ENCODE peak calls at places on chromosome 5, in eight cellular contexts. B is GM23248; V is left lung; Z is CD4-positive, CD25-positive, alpha-beta regulatory T cell; M is CD4-positive, alpha-beta memory T cell; I is neural progenitor cell; T is uterus; O is right cardiac atrium. J is an unnamed sample.

GRCh38 chr5:22719842-22720241 is 133.3 kb downstream of the CDH12 start:
- DNase-seq in B (no peak), V (no peak), Z (no peak), M (no peak), I (no peak), T (no peak), O (no peak), J (no peak)

GRCh38 chr5:153964201-153965101 is 74.3 kb downstream of the FAM114A2 start:
- DNase-seq in B (no peak), V (no peak), Z (no peak), M (no peak), I (no peak), T (no peak), O (no peak), J (no peak)

GRCh38 chr5:137051165-137051564 is 448.0 kb downstream of the SPOCK1 start:
- DNase-seq in B (peak; percentile 26), V (no peak), Z (no peak), M (no peak), I (no peak), T (no peak), O (no peak), J (no peak)

GRCh38 chr5:170441385-170441784 is 52.2 kb upstream of the KCNMB1 start:
- DNase-seq in B (no peak), V (no peak), Z (no peak), M (no peak), I (no peak), T (no peak), O (no peak), J (no peak)

GRCh38 chr5:54049144-54049543 is 261.2 kb downstream of the ARL15 start:
- DNase-seq in B (peak; percentile 56), V (no peak), Z (no peak), M (no peak), I (no peak), T (no peak), O (no peak), J (no peak)

GRCh38 chr5:76794871-76795270 is 24.0 kb upstream of the F2RL1 start:
- DNase-seq in B (peak; percentile 66), V (no peak), Z (no peak), M (no peak), I (no peak), T (no peak), O (no peak), J (no peak)

GRCh38 chr5:34039398-34040157 is 3.4 kb downstream of the C1QTNF3 start:
- DNase-seq in B (no peak), V (no peak), Z (no peak), M (no peak), I (no peak), T (no peak), O (no peak), J (no peak)

GRCh38 chr5:147565524-147565923 is 55.7 kb upstream of the DPYSL3 start:
- DNase-seq in B (peak; percentile 77), V (no peak), Z (no peak), M (no peak), I (no peak), T (no peak), O (no peak), J (no peak)

GRCh38 chr5:146475906-146476305 is 28.8 kb downstream of the TCERG1 start:
- DNase-seq in B (no peak), V (no peak), Z (no peak), M (no peak), I (no peak), T (no peak), O (no peak), J (no peak)

GRCh38 chr5:171445910-171446516 is 26.6 kb downstream of the FGF18 start:
- DNase-seq in B (peak; percentile 89), V (no peak), Z (no peak), M (no peak), I (no peak), T (peak; percentile 65), O (peak; percentile 82), J (peak; percentile 69)

GRCh38 chr5:56279979-56280378 is 46.8 kb upstream of the ANKRD55 start:
- DNase-seq in B (peak; percentile 67), V (no peak), Z (no peak), M (no peak), I (no peak), T (no peak), O (no peak), J (no peak)

GRCh38 chr5:17355585-17356346 is 138.3 kb downstream of the BASP1 start:
- DNase-seq in B (peak; percentile 81), V (no peak), Z (no peak), M (no peak), I (no peak), T (no peak), O (no peak), J (no peak)

GRCh38 chr5:58085800-58086199 is 374.1 kb downstream of the PLK2 start:
- DNase-seq in B (peak; percentile 39), V (peak; percentile 20), Z (no peak), M (no peak), I (no peak), T (no peak), O (no peak), J (no peak)

GRCh38 chr5:159509002-159509660 is 178.8 kb upstream of the IL12B start:
- DNase-seq in B (no peak), V (no peak), Z (no peak), M (no peak), I (no peak), T (no peak), O (no peak), J (no peak)

GRCh38 chr5:59745422-59745863 is 148.1 kb downstream of the PDE4D start:
- DNase-seq in B (peak; percentile 86), V (no peak), Z (no peak), M (no peak), I (no peak), T (peak; percentile 32), O (peak; percentile 71), J (no peak)

GRCh38 chr5:117255211-117256032 is 680.8 kb upstream of the SEMA6A start:
- DNase-seq in B (no peak), V (no peak), Z (no peak), M (no peak), I (no peak), T (no peak), O (no peak), J (no peak)

GRCh38 chr5:146732966-146733365 is 145.6 kb downstream of the PPP2R2B start:
- DNase-seq in B (no peak), V (no peak), Z (no peak), M (no peak), I (no peak), T (no peak), O (no peak), J (no peak)

GRCh38 chr5:153463806-153464205 is 26.7 kb upstream of the GRIA1 start:
- DNase-seq in B (peak; percentile 88), V (no peak), Z (no peak), M (no peak), I (peak; percentile 73), T (no peak), O (no peak), J (no peak)

GRCh38 chr5:129718766-129719165 is 29.1 kb upstream of the MINAR2 start:
- DNase-seq in B (no peak), V (no peak), Z (no peak), M (no peak), I (no peak), T (no peak), O (no peak), J (no peak)

GRCh38 chr5:173326501-173326960 is 1.7 kb downstream of the STC2 start:
- DNase-seq in B (peak; percentile 97), V (no peak), Z (no peak), M (no peak), I (peak; percentile 47), T (no peak), O (no peak), J (no peak)

GRCh38 chr5:113266227-113266912 is 168.4 kb downstream of the TSSK1B start:
- DNase-seq in B (peak; percentile 36), V (no peak), Z (no peak), M (no peak), I (no peak), T (no peak), O (no peak), J (no peak)

GRCh38 chr5:150641826-150642566 is 1.5 kb downstream of the SYNPO start:
- DNase-seq in B (peak; percentile 38), V (no peak), Z (no peak), M (no peak), I (peak; percentile 0), T (no peak), O (no peak), J (no peak)
- H3K4me1 ChIP-seq in B (peaks cover 73% of the 10 kb centered on the region), V (peaks cover 58% of the 10 kb centered on the region), Z (no peaks in the 10 kb centered on the region), M (no peaks in the 10 kb centered on the region), I (peaks cover 67% of the 10 kb centered on the region), T (peaks cover 43% of the 10 kb centered on the region), O (peaks cover 38% of the 10 kb centered on the region), J (peaks cover 2% of the 10 kb centered on the region)

DNA sequence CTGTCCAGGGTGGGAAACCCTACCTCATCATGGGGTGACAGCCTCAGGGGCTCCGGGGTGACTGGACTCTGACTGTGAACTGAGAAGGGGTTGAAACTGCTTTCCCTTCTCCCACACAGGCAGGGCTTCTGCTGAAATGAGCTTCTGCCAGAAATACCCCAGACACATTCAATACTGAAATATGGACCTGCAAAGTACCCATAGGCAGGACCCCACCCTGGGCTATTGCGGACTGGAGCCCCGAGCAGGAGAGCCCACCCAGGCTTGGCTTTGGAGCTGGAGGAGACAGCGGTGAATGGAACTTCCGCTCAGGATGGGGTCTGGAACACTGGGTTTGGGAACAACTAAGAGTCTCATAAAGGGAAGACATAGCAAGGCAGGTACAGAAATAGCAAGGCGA is 37.5 kb downstream of the IRX2 start:
- DNase-seq in B (no peak), V (no peak), Z (no peak), M (no peak), I (no peak), T (no peak), O (no peak), J (no peak)
- H3K27me3 ChIP-seq in B (no peaks in the 10 kb centered on the region), V (no peaks in the 10 kb centered on the region), Z (no peaks in the 10 kb centered on the region), M (no peaks in the 10 kb centered on the region), I (no peaks in the 10 kb centered on the region), T (no peaks in the 10 kb centered on the region), O (no peaks in the 10 kb centered on the region), J (no peaks in the 10 kb centered on the region)

GRCh38 chr5:78758169-78758839 is 109.7 kb upstream of the LHFPL2 start:
- DNase-seq in B (peak; percentile 6), V (no peak), Z (peak; percentile 16), M (no peak), I (no peak), T (no peak), O (no peak), J (no peak)
- H3K4me1 ChIP-seq in B (peaks cover 31% of the 10 kb centered on the region), V (no peaks in the 10 kb centered on the region), Z (no peaks in the 10 kb centered on the region), M (no peaks in the 10 kb centered on the region), I (no peaks in the 10 kb centered on the region), T (no peaks in the 10 kb centered on the region), O (no peaks in the 10 kb centered on the region), J (no peaks in the 10 kb centered on the region)

GRCh38 chr5:68215888-68216736 is 556 bp downstream of the PIK3R1 start:
- DNase-seq in B (peak; percentile 81), V (peak; percentile 90), Z (peak; percentile 89), M (no peak), I (peak; percentile 70), T (peak; percentile 46), O (peak; percentile 82), J (peak; percentile 86)

GRCh38 chr5:68217476-68217984 is 2.0 kb downstream of the PIK3R1 start:
- DNase-seq in B (peak; percentile 37), V (no peak), Z (no peak), M (no peak), I (peak; percentile 13), T (no peak), O (no peak), J (no peak)

GRCh38 chr5:68216737-68217231 is 1.2 kb downstream of the PIK3R1 start:
- DNase-seq in B (peak; percentile 62), V (no peak), Z (peak; percentile 32), M (peak; percentile 10), I (peak; percentile 57), T (no peak), O (no peak), J (no peak)

GRCh38 chr5:68215208-68215887 is at the start of gene PIK3R1:
- DNase-seq in B (peak; percentile 98), V (peak; percentile 99), Z (peak; percentile 92), M (peak; percentile 91), I (peak; percentile 98), T (peak; percentile 97), O (peak; percentile 99), J (peak; percentile 98)

GRCh38 chr5:68214472-68215207 is 916 bp upstream of the PIK3R1 start:
- DNase-seq in B (peak; percentile 51), V (peak; percentile 95), Z (no peak), M (no peak), I (peak; percentile 69), T (no peak), O (peak; percentile 71), J (no peak)
- H3K27me3 ChIP-seq in B (no peaks in the 10 kb centered on the region), V (no peaks in the 10 kb centered on the region), Z (no peaks in the 10 kb centered on the region), M (no peaks in the 10 kb centered on the region), I (peaks cover 42% of the 10 kb centered on the region), T (no peaks in the 10 kb centered on the region), O (no peaks in the 10 kb centered on the region), J (no peaks in the 10 kb centered on the region)

J was measured in aorta.